ENCODE peak calls at places on chromosomes 16 and 17, in nine cellular contexts. K is prostate gland, R is sigmoid colon, F is HCT116, O is GM23338, L is SK-N-SH, U is GM12878, M is spleen, X is stomach. S is an unnamed sample.

GRCh38 chr17:79789943-79790804 is 6.7 kb downstream of the CBX8 start:
- DNase-seq in K (no peak), R (no peak), F (no peak), O (peak), L (peak), U (no peak), M (peak), X (no peak), S (no peak)

GRCh38 chr17:31490991-31491793 is 99.7 kb downstream of the RAB11FIP4 start:
- DNase-seq in K (no peak), R (no peak), F (no peak), O (no peak), L (no peak), U (peak), M (peak), X (no peak), S (no peak)

GRCh38 chr17:35683588-35683987 is 47.9 kb upstream of the RASL10B start:
- DNase-seq in K (no peak), R (no peak), F (no peak), O (no peak), L (no peak), U (no peak), M (no peak), X (no peak), S (no peak)

GRCh38 chr17:81854974-81855774 is 5.2 kb downstream of the P4HB start:
- DNase-seq in K (no peak), R (no peak), F (no peak), O (peak), L (peak), U (no peak), M (no peak), X (peak), S (no peak)

GRCh38 chr16:66925322-66925840 is at the start of gene RRAD:
- DNase-seq in K (no peak), R (peak), F (no peak), O (peak), L (no peak), U (no peak), M (no peak), X (no peak), S (no peak)

GRCh38 chr17:43706235-43706634 is 44.5 kb upstream of the MEOX1 start:
- DNase-seq in K (no peak), R (no peak), F (no peak), O (no peak), L (no peak), U (no peak), M (no peak), X (no peak), S (no peak)

GRCh38 chr16:85856054-85856453 is 42.9 kb upstream of the IRF8 start:
- DNase-seq in K (no peak), R (no peak), F (no peak), O (no peak), L (no peak), U (no peak), M (no peak), X (no peak), S (no peak)

GRCh38 chr17:8922451-8922850 is 43.1 kb downstream of the PIK3R5 start:
- DNase-seq in K (no peak), R (no peak), F (no peak), O (no peak), L (no peak), U (no peak), M (no peak), X (no peak), S (no peak)

GRCh38 chr17:57682667-57683066 is 62.4 kb downstream of the CCDC182 start:
- DNase-seq in K (no peak), R (no peak), F (no peak), O (no peak), L (no peak), U (no peak), M (no peak), X (no peak), S (no peak)

GRCh38 chr16:10080031-10080772 is 102.0 kb downstream of the GRIN2A start:
- DNase-seq in K (peak), R (peak), F (peak), O (no peak), L (peak), U (no peak), M (no peak), X (peak), S (peak)
- TF ChIP-seq POLR2AphosphoS5 in K (no peak), R (peak), F (no peak), O (no peak), L (no peak), U (no peak), M (no peak), X (peak), S (no peak)

DNA sequence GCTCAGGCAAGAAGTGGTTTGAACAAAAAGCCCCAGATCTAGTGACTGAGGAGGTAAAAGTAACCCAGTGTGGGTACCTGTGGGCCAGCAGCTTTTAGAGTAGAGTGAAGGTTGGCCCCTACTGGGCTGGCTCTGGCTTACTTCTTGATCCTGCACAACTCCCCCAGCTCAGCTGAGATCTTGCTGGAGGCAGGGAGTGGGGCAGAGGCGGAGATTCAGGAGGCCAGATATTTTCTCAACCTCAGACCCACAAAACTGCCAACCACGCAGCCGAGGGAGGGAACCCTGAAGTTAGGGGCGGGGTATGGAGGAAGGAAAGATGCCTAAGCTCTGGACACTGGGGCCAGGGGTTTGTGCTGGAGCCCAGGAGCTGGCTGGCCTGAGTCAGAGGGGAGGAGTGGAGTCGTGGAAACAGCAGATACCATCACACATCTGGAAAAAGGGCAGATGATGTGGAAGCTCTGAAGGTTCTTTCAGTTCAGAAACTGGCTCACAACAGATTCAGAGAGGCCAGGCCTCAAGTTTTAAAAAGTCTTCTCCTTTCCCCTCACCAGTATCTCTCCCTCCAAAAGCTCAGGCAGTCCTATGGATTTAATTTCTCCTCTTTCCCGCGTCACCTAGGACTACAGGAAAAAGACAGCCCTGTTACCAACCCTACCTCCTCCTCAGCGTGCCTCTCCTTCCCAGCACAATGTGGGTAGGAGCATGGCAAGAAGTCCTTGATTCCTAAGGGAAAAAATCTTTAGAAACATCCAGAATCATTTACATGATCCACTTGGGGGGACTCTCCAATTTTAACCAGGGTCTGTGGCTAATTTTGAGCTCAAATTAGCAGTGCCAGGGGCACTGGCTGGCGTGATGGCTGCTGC is 48.1 kb downstream of the MYO18A start:
- DNase-seq in K (no peak), R (no peak), F (no peak), O (no peak), L (peak), U (no peak), M (no peak), X (no peak), S (no peak)
- H3K4me3 ChIP-seq in K (no peak), R (no peak), F (no peak), O (no peak), L (no peak), U (no peak), M (no peak), X (no peak), S (no peak)

GRCh38 chr17:74442670-74443515 is 11.0 kb downstream of the GPRC5C start:
- DNase-seq in K (peak), R (peak), F (peak), O (peak), L (peak), U (no peak), M (peak), X (peak), S (peak)
- TF ChIP-seq POLR2AphosphoS5 in K (peak), R (peak), F (peak), O (no peak), L (no peak), U (no peak), M (peak), X (peak), S (peak)

DNA sequence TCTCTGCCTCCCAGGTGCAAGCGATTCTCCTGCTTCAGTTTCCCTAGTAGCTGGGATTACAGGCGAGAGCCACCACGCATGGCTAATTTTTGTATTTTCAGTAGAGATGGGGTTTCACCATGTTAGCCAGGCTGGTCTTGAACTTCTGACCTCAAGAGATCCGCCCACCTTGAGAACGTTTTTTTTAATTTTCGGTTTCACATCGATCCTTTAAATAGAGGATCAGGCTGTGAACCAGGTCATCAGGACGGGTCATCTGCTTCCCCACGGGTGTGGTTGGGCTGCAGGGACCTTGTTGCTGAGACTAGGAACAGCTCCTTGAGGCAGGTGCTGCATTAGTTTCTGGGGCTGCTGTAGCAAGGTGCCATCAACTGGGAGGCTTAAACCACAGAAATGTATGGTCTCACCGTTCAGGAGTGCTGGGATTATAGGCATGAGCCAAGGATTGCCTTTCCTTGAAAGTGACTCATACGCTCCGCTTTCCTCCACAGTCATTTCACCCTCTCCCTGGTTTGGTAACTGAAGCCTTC is 7.9 kb upstream of the NAGPA start:
- DNase-seq in K (no peak), R (no peak), F (peak), O (no peak), L (no peak), U (peak), M (peak), X (no peak), S (no peak)
- H3K4me3 ChIP-seq in K (no peak), R (no peak), F (no peak), O (no peak), L (peak), U (peak), M (no peak), X (no peak), S (no peak)

GRCh38 chr17:41308918-41309359 is at the start of gene KRTAP16-1:
- DNase-seq in K (no peak), R (no peak), F (no peak), O (no peak), L (no peak), U (no peak), M (peak), X (no peak), S (no peak)

GRCh38 chr17:41307647-41308046 is 1.5 kb downstream of the KRTAP16-1 start:
- DNase-seq in K (no peak), R (no peak), F (no peak), O (no peak), L (no peak), U (no peak), M (peak), X (no peak), S (no peak)

GRCh38 chr17:41304091-41304490 is 1.4 kb upstream of the KRTAP29-1 start:
- DNase-seq in K (no peak), R (no peak), F (no peak), O (no peak), L (no peak), U (no peak), M (no peak), X (no peak), S (no peak)

GRCh38 chr17:41311111-41311510 is 2.0 kb upstream of the KRTAP16-1 start:
- DNase-seq in K (no peak), R (no peak), F (no peak), O (no peak), L (no peak), U (no peak), M (no peak), X (no peak), S (no peak)

GRCh38 chr17:41308251-41308917 is 725 bp downstream of the KRTAP16-1 start:
- DNase-seq in K (peak), R (no peak), F (no peak), O (no peak), L (no peak), U (peak), M (peak), X (no peak), S (peak)
- TF ChIP-seq POLR2AphosphoS5 in K (peak), R (no peak), F (no peak), O (no peak), L (no peak), U (no peak), M (peak), X (no peak), S (no peak)

DNA sequence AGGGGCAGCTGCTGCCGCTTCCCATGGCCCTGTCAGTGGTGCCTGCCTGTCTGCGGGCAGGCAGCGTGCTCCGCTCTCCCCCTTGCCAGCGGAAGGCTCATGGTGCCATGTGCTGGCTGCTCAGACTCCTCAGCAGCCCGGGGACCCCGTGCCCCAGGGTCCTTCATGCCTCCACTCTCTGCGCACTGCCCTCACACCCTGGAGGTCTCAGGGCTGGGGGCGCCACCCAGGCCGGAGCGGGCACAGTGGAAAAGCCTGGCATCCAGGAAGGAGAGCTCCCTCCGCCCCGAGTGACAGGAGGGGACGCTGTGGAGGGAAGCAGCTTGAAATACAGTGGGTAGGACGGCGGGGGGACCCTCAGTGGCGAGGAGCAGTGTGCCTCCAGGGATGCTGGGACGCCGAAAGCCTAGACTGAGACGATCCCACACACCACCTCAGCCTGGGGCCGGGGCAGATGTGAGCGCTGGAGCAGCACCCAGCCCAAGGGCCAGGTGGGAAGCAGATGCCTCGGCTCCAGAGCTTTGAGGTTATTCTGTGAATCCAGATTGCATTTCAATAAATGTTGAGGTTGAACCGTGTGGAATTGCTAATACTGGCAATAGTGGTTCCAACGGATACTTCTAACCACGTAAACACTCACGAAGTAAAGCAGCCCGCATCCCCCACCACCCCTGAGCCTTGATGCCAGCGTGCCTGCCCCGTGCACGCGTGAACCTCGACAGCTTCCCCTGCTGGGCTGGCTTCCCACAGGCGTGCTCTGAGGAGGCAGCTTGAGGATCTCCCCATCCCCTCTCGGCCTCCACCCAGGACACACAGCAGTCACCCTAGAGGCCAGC is 6.5 kb downstream of the TMEM204 start:
- DNase-seq in K (no peak), R (no peak), F (no peak), O (no peak), L (no peak), U (no peak), M (no peak), X (no peak), S (no peak)
- H3K4me3 ChIP-seq in K (no peak), R (no peak), F (no peak), O (no peak), L (no peak), U (no peak), M (no peak), X (no peak), S (no peak)

DNA sequence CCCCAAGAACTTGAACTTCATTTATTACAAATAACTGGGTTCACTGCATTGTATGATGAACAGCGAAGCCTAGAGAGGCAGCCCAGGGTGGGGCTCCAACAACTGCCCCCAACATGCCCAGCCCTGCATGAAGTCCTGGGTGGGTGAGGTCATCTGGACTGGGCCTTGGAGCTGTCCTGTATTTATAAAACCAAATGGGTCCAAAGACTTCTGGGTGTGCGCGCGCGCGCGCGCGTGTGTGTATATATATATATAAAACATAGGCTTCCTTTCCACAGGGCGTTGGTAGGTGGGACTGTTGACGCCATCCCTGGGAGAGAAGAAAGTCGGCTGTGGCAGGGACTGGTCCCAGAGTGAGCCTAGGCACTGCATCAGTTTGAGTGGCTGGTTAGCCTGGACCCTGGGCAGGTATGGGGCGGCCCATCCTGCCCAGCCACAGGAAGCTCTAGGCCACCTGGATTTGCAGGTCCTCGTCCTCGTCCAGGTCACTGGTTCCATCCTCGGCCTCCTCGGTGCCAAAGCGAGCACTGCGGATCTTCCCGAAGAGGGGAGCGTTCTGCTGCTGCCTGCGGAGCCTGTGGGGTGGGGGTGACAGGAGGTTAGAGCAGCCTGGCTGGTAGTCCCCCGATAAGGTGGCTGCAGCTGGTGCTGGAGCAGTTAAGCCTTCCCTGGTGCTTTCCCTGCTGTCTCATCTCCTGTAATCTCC is 23.9 kb downstream of the CCDC102A start:
- DNase-seq in K (no peak), R (peak), F (no peak), O (no peak), L (peak), U (no peak), M (no peak), X (no peak), S (no peak)
- TF ChIP-seq POLR2AphosphoS5 in K (no peak), R (no peak), F (no peak), O (no peak), L (no peak), U (no peak), M (no peak), X (no peak), S (no peak)

S was measured in breast epithelium.